ENCODE peak calls at places on chromosomes 1 and 21, in seven cellular contexts. One of them, this sample, is unnamed.

GRCh38 chr1:91404151-91405012 is at the start of gene HFM1:
- DNase-seq in upper lobe of right lung: peak; percentile 87
- DNase-seq in MM.1S: peak; percentile 73
- DNase-seq in CD8-positive, alpha-beta T cell: peak; percentile 42
- DNase-seq in K562: peak; percentile 92
- DNase-seq in spleen: peak; percentile 88
- DNase-seq in mucosa of descending colon: peak; percentile 63
- DNase-seq in this sample: peak; percentile 35

GRCh38 chr1:17837631-17838030 is 82.5 kb downstream of the ACTL8 start:
- DNase-seq in MM.1S: no peak
- DNase-seq in spleen: no peak
- DNase-seq in CD8-positive, alpha-beta T cell: no peak
- DNase-seq in K562: no peak
- DNase-seq in upper lobe of right lung: no peak
- DNase-seq in mucosa of descending colon: no peak
- DNase-seq in this sample: no peak

GRCh38 chr1:185526318-185527307 is 207.6 kb upstream of the HMCN1 start:
- DNase-seq in MM.1S: no peak
- DNase-seq in mucosa of descending colon: no peak
- DNase-seq in CD8-positive, alpha-beta T cell: no peak
- DNase-seq in K562: no peak
- DNase-seq in spleen: no peak
- DNase-seq in upper lobe of right lung: no peak
- DNase-seq in this sample: peak; percentile 42

GRCh38 chr1:111139234-111139955 is 498 bp downstream of the DRAM2 start:
- DNase-seq in mucosa of descending colon: no peak
- DNase-seq in spleen: no peak
- DNase-seq in K562: peak; percentile 69
- DNase-seq in CD8-positive, alpha-beta T cell: peak; percentile 35
- DNase-seq in upper lobe of right lung: no peak
- DNase-seq in MM.1S: peak; percentile 9
- DNase-seq in this sample: no peak

GRCh38 chr1:165910764-165911421 is 83.5 kb downstream of the UCK2 start:
- DNase-seq in upper lobe of right lung: peak; percentile 69
- DNase-seq in K562: no peak
- DNase-seq in CD8-positive, alpha-beta T cell: no peak
- DNase-seq in mucosa of descending colon: peak; percentile 88
- DNase-seq in MM.1S: no peak
- DNase-seq in spleen: no peak
- DNase-seq in this sample: no peak

GRCh38 chr1:68197891-68198290 is 34.4 kb downstream of the WLS start:
- DNase-seq in CD8-positive, alpha-beta T cell: no peak
- DNase-seq in spleen: no peak
- DNase-seq in upper lobe of right lung: no peak
- DNase-seq in mucosa of descending colon: no peak
- DNase-seq in MM.1S: no peak
- DNase-seq in K562: no peak
- DNase-seq in this sample: no peak

GRCh38 chr1:208090776-208091291 is 153.3 kb downstream of the PLXNA2 start:
- DNase-seq in CD8-positive, alpha-beta T cell: no peak
- DNase-seq in K562: no peak
- DNase-seq in upper lobe of right lung: no peak
- DNase-seq in spleen: no peak
- DNase-seq in mucosa of descending colon: no peak
- DNase-seq in MM.1S: no peak
- DNase-seq in this sample: no peak

GRCh38 chr1:38098101-38098847 is 51.7 kb upstream of the POU3F1 start:
- DNase-seq in K562: no peak
- DNase-seq in CD8-positive, alpha-beta T cell: no peak
- DNase-seq in mucosa of descending colon: no peak
- DNase-seq in MM.1S: no peak
- DNase-seq in upper lobe of right lung: no peak
- DNase-seq in spleen: peak; percentile 31
- DNase-seq in this sample: no peak

GRCh38 chr1:166915941-166916340 is 39.9 kb upstream of the TADA1 start:
- DNase-seq in upper lobe of right lung: no peak
- DNase-seq in mucosa of descending colon: no peak
- DNase-seq in K562: no peak
- DNase-seq in CD8-positive, alpha-beta T cell: no peak
- DNase-seq in MM.1S: no peak
- DNase-seq in spleen: no peak
- DNase-seq in this sample: no peak

GRCh38 chr1:236997361-236997760 is 6.9 kb downstream of the MT1HL1 start:
- DNase-seq in mucosa of descending colon: no peak
- DNase-seq in spleen: no peak
- DNase-seq in upper lobe of right lung: no peak
- DNase-seq in K562: no peak
- DNase-seq in MM.1S: no peak
- DNase-seq in CD8-positive, alpha-beta T cell: no peak
- DNase-seq in this sample: no peak

GRCh38 chr1:154502066-154502741 is at the start of the genes SHE and TDRD10:
- DNase-seq in MM.1S: no peak
- DNase-seq in upper lobe of right lung: peak; percentile 80
- DNase-seq in spleen: peak; percentile 81
- DNase-seq in K562: no peak
- DNase-seq in CD8-positive, alpha-beta T cell: no peak
- DNase-seq in mucosa of descending colon: peak; percentile 50
- DNase-seq in this sample: no peak

GRCh38 chr1:167512262-167512661 is 6.1 kb downstream of the CD247 start:
- DNase-seq in mucosa of descending colon: no peak
- DNase-seq in MM.1S: no peak
- DNase-seq in K562: no peak
- DNase-seq in spleen: no peak
- DNase-seq in CD8-positive, alpha-beta T cell: no peak
- DNase-seq in upper lobe of right lung: no peak
- DNase-seq in this sample: no peak

DNA sequence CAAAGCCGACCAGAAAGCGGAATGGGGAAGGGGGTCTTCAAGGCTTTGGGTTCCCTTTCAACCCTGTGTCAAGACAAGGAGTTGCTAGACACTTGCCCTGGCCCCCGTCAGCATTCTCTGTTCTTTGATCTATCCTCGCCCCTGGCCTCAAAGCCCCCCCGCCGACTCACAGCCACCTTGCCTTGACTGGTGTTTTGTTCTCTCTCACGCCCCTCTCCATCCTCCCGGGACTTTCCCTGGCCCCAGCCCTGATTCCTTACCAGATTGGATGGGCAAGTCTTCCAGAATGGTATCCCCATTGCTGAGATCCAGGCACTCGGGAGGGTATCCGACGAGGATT is 610 bp downstream of the YOD1 start:
- DNase-seq in upper lobe of right lung: no peak
- DNase-seq in K562: no peak
- DNase-seq in mucosa of descending colon: no peak
- DNase-seq in MM.1S: peak; percentile 19
- DNase-seq in CD8-positive, alpha-beta T cell: no peak
- DNase-seq in spleen: no peak
- DNase-seq in this sample: no peak
- TF ChIP-seq CTCF in upper lobe of right lung: no peak
- TF ChIP-seq CTCF in K562: no peak
- TF ChIP-seq CTCF in mucosa of descending colon: no peak
- TF ChIP-seq CTCF in MM.1S: no peak
- TF ChIP-seq CTCF in CD8-positive, alpha-beta T cell: no peak
- TF ChIP-seq CTCF in spleen: no peak
- TF ChIP-seq CTCF in this sample: no peak

GRCh38 chr1:60265560-60266535 is 192.3 kb upstream of the C1orf87 start:
- DNase-seq in K562: no peak
- DNase-seq in spleen: no peak
- DNase-seq in MM.1S: no peak
- DNase-seq in upper lobe of right lung: no peak
- DNase-seq in CD8-positive, alpha-beta T cell: no peak
- DNase-seq in mucosa of descending colon: no peak
- DNase-seq in this sample: no peak

GRCh38 chr1:60262701-60263100 is 189.1 kb upstream of the C1orf87 start:
- DNase-seq in CD8-positive, alpha-beta T cell: no peak
- DNase-seq in MM.1S: no peak
- DNase-seq in K562: no peak
- DNase-seq in mucosa of descending colon: no peak
- DNase-seq in upper lobe of right lung: no peak
- DNase-seq in spleen: no peak
- DNase-seq in this sample: no peak

GRCh38 chr1:60273185-60273584 is 199.6 kb upstream of the C1orf87 start:
- DNase-seq in MM.1S: no peak
- DNase-seq in spleen: no peak
- DNase-seq in upper lobe of right lung: no peak
- DNase-seq in CD8-positive, alpha-beta T cell: no peak
- DNase-seq in mucosa of descending colon: no peak
- DNase-seq in K562: no peak
- DNase-seq in this sample: no peak

GRCh38 chr1:60271041-60271440 is 197.5 kb upstream of the C1orf87 start:
- DNase-seq in CD8-positive, alpha-beta T cell: no peak
- DNase-seq in K562: no peak
- DNase-seq in MM.1S: no peak
- DNase-seq in upper lobe of right lung: no peak
- DNase-seq in mucosa of descending colon: no peak
- DNase-seq in spleen: no peak
- DNase-seq in this sample: no peak

GRCh38 chr1:60268451-60268850 is 194.9 kb upstream of the C1orf87 start:
- DNase-seq in mucosa of descending colon: no peak
- DNase-seq in CD8-positive, alpha-beta T cell: no peak
- DNase-seq in spleen: no peak
- DNase-seq in K562: no peak
- DNase-seq in MM.1S: no peak
- DNase-seq in upper lobe of right lung: no peak
- DNase-seq in this sample: no peak
- H3K4me3 ChIP-seq in mucosa of descending colon: no peak overlapping the region
- H3K4me3 ChIP-seq in CD8-positive, alpha-beta T cell: no peak overlapping the region
- H3K4me3 ChIP-seq in spleen: no peak overlapping the region
- H3K4me3 ChIP-seq in K562: no peak overlapping the region
- H3K4me3 ChIP-seq in MM.1S: no peak overlapping the region
- H3K4me3 ChIP-seq in upper lobe of right lung: no peak overlapping the region
- H3K4me3 ChIP-seq in this sample: no peak overlapping the region

GRCh38 chr21:29376556-29376955 is 77.8 kb downstream of the BACH1 start:
- DNase-seq in mucosa of descending colon: no peak
- DNase-seq in upper lobe of right lung: peak; percentile 69
- DNase-seq in MM.1S: peak; percentile 35
- DNase-seq in CD8-positive, alpha-beta T cell: peak; percentile 34
- DNase-seq in spleen: peak; percentile 81
- DNase-seq in K562: peak; percentile 59
- DNase-seq in this sample: peak; percentile 27
- TF ChIP-seq CTCF in mucosa of descending colon: no peak
- TF ChIP-seq CTCF in upper lobe of right lung: peak; percentile 44
- TF ChIP-seq CTCF in MM.1S: peak; percentile 52
- TF ChIP-seq CTCF in CD8-positive, alpha-beta T cell: peak; percentile 45
- TF ChIP-seq CTCF in spleen: no peak
- TF ChIP-seq CTCF in K562: peak; percentile 68
- TF ChIP-seq CTCF in this sample: peak; percentile 68

GRCh38 chr1:20678599-20678998 is 17.4 kb upstream of the DDOST start:
- DNase-seq in mucosa of descending colon: no peak
- DNase-seq in CD8-positive, alpha-beta T cell: no peak
- DNase-seq in spleen: no peak
- DNase-seq in K562: no peak
- DNase-seq in MM.1S: peak; percentile 85
- DNase-seq in upper lobe of right lung: no peak
- DNase-seq in this sample: peak; percentile 68
- H3K4me3 ChIP-seq in mucosa of descending colon: no peak overlapping the region
- H3K4me3 ChIP-seq in CD8-positive, alpha-beta T cell: no peak overlapping the region
- H3K4me3 ChIP-seq in spleen: no peak overlapping the region
- H3K4me3 ChIP-seq in K562: no peak overlapping the region
- H3K4me3 ChIP-seq in MM.1S: no peak overlapping the region
- H3K4me3 ChIP-seq in upper lobe of right lung: no peak overlapping the region
- H3K4me3 ChIP-seq in this sample: no peak overlapping the region

DNA sequence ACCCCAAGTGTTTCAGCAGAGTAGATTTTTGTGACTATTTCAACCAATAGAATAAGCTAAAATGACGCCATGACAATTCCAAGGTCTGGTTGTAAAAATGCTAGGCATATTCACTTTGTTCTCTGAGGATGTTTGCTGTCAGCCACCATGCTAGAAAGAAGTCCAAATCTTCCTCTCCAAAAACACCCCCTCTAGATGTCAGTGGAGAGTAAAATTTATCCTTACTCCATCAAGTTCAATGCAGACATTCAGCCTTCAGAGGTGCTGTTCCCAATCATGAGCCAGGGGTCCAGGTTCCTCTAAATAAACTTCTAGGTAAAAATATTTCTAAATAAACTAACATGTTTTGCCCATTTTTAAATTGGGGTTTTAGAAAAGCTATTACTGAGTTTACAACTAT is 395.4 kb upstream of the ADAMTS5 start:
- DNase-seq in spleen: no peak
- DNase-seq in upper lobe of right lung: no peak
- DNase-seq in K562: no peak
- DNase-seq in CD8-positive, alpha-beta T cell: no peak
- DNase-seq in mucosa of descending colon: no peak
- DNase-seq in MM.1S: no peak
- DNase-seq in this sample: no peak
- TF ChIP-seq CTCF in spleen: no peak
- TF ChIP-seq CTCF in upper lobe of right lung: no peak
- TF ChIP-seq CTCF in K562: no peak
- TF ChIP-seq CTCF in CD8-positive, alpha-beta T cell: no peak
- TF ChIP-seq CTCF in mucosa of descending colon: no peak
- TF ChIP-seq CTCF in MM.1S: no peak
- TF ChIP-seq CTCF in this sample: no peak

DNA sequence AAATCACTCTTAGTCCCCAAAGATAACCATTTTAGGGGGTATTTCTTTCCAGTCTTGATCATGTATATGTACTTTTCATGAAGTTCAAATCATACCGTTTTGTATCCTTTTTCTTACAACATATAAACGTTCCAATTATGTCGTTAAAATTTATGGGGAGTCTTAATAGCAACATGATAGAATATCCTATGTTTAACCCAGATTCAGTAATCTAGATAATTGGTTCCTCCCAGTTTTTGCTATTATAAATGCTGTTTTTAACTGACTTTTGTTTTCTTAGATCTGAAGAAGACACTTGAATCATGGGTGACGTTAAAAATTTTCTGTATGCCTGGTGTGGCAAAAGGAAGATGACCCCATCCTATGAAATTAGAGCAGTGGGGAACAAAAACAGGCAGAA is 3.1 kb downstream of the DHX9 start:
- DNase-seq in K562: no peak
- DNase-seq in MM.1S: no peak
- DNase-seq in mucosa of descending colon: no peak
- DNase-seq in CD8-positive, alpha-beta T cell: no peak
- DNase-seq in upper lobe of right lung: no peak
- DNase-seq in spleen: no peak
- DNase-seq in this sample: no peak
- H3K4me3 ChIP-seq in K562: peak overlapping the region; percentile 77
- H3K4me3 ChIP-seq in MM.1S: no peak overlapping the region
- H3K4me3 ChIP-seq in mucosa of descending colon: no peak overlapping the region
- H3K4me3 ChIP-seq in CD8-positive, alpha-beta T cell: no peak overlapping the region
- H3K4me3 ChIP-seq in upper lobe of right lung: no peak overlapping the region
- H3K4me3 ChIP-seq in spleen: no peak overlapping the region
- H3K4me3 ChIP-seq in this sample: no peak overlapping the region

GRCh38 chr1:3409737-3410434 is 44.6 kb upstream of the ARHGEF16 start:
- DNase-seq in K562: no peak
- DNase-seq in spleen: no peak
- DNase-seq in mucosa of descending colon: no peak
- DNase-seq in MM.1S: no peak
- DNase-seq in CD8-positive, alpha-beta T cell: no peak
- DNase-seq in upper lobe of right lung: no peak
- DNase-seq in this sample: no peak
- TF ChIP-seq CTCF in K562: peak; percentile 26
- TF ChIP-seq CTCF in spleen: peak; percentile 28
- TF ChIP-seq CTCF in mucosa of descending colon: peak; percentile 21
- TF ChIP-seq CTCF in MM.1S: no peak
- TF ChIP-seq CTCF in CD8-positive, alpha-beta T cell: no peak
- TF ChIP-seq CTCF in upper lobe of right lung: peak; percentile 45
- TF ChIP-seq CTCF in this sample: no peak

This sample was measured in GM12864.